ENCODE peak calls at places on chromosome 4, in nine cellular contexts. S is pancreas; R is left colon; U is stimulated activated CD4-positive, alpha-beta T cell treated with anti-CD3 and anti-CD28 coated beads, Interleukin-4, amount 100 ng/mL, for 24 hours; K is T-helper 1 cell; H is AG09319; O is DMS 273 treated with DMSO at 0.1 percent for 48 hours; T is BE2C; V is sciatic nerve. E is an unnamed sample.

GRCh38 chr4:151260526-151260925 is 16.4 kb upstream of the PRSS48 start:
- DNase-seq in O (no peak), T (no peak), U (no peak), V (no peak), R (no peak), S (no peak), H (no peak), K (no peak), E (no peak)

GRCh38 chr4:128306992-128307581 is 19.5 kb upstream of the PGRMC2 start:
- DNase-seq in H (no peak), T (no peak), V (no peak), S (peak), O (no peak), R (no peak), U (no peak), K (no peak), E (no peak)

GRCh38 chr4:118281611-118282442 is 71.0 kb downstream of the PRSS12 start:
- DNase-seq in R (no peak), S (peak), K (no peak), U (no peak), H (no peak), V (no peak), T (peak), O (peak), E (no peak)

GRCh38 chr4:126778348-126778747 is 854.4 kb upstream of the INTU start:
- DNase-seq in V (no peak), K (no peak), T (no peak), O (no peak), S (no peak), H (no peak), R (no peak), U (no peak), E (no peak)

GRCh38 chr4:158371158-158371557 is 150.5 kb upstream of the RXFP1 start:
- DNase-seq in T (no peak), S (no peak), K (no peak), O (no peak), V (no peak), H (peak), R (no peak), U (no peak), E (no peak)

GRCh38 chr4:158169931-158170690 is 2.7 kb downstream of the GASK1B start:
- DNase-seq in O (no peak), S (no peak), K (no peak), T (peak), R (no peak), H (no peak), U (no peak), V (no peak), E (no peak)

GRCh38 chr4:52983563-52984303 is 121.6 kb downstream of the RASL11B start:
- DNase-seq in O (peak), V (no peak), S (no peak), U (peak), T (peak), H (no peak), R (no peak), K (no peak), E (no peak)

GRCh38 chr4:41280010-41280409 is 23.3 kb downstream of the UCHL1 start:
- DNase-seq in S (no peak), O (no peak), R (no peak), T (no peak), U (no peak), K (no peak), H (no peak), V (no peak), E (no peak)

E was measured in omental fat pad.